ENCODE peak calls at places on chromosomes 6 and 20, in eight cellular contexts. Q, F, J, Z, E, X, D and I are unnamed samples.

GRCh38 chr20:62027116-62027515 is 38.6 kb downstream of the TAF4 start:
- DNase-seq in Q (no peak), F (no peak), J (no peak), Z (no peak), E (peak; percentile 49), X (no peak), D (no peak), I (no peak)

GRCh38 chr20:61608275-61609085 is 356.4 kb downstream of the CDH4 start:
- DNase-seq in Q (no peak), F (no peak), J (no peak), Z (no peak), E (peak; percentile 3), X (no peak), D (no peak), I (no peak)

GRCh38 chr6:158654498-158654897 is 4.6 kb downstream of the SYTL3 start:
- DNase-seq in Q (peak; percentile 58), F (no peak), J (peak; percentile 87), Z (peak; percentile 83), E (peak; percentile 90), X (no peak), D (no peak), I (no peak)

GRCh38 chr20:19814241-19814640 is 56.2 kb downstream of the RIN2 start:
- DNase-seq in Q (no peak), F (no peak), J (no peak), Z (no peak), E (no peak), X (no peak), D (no peak), I (no peak)

GRCh38 chr20:24389686-24390085 is 79.7 kb upstream of the SYNDIG1 start:
- DNase-seq in Q (no peak), F (no peak), J (no peak), Z (no peak), E (no peak), X (peak; percentile 65), D (peak; percentile 7), I (peak; percentile 46)

GRCh38 chr6:41470341-41471063 is 75.7 kb upstream of the FOXP4 start:
- DNase-seq in Q (no peak), F (no peak), J (no peak), Z (no peak), E (peak; percentile 63), X (no peak), D (no peak), I (no peak)

GRCh38 chr6:134238960-134239795 is 78.7 kb downstream of the SGK1 start:
- DNase-seq in Q (no peak), F (no peak), J (no peak), Z (no peak), E (no peak), X (no peak), D (no peak), I (no peak)

GRCh38 chr6:32816746-32817204 is at the start of gene HLA-DOB:
- DNase-seq in Q (no peak), F (no peak), J (no peak), Z (no peak), E (peak; percentile 14), X (no peak), D (no peak), I (no peak)

GRCh38 chr6:160767019-160767646 is 65.1 kb downstream of the PLG start:
- DNase-seq in Q (peak; percentile 20), F (peak; percentile 37), J (no peak), Z (peak; percentile 21), E (peak; percentile 18), X (peak; percentile 22), D (peak; percentile 42), I (peak; percentile 36)

GRCh38 chr20:16695633-16696032 is 34.2 kb upstream of the SNRPB2 start:
- DNase-seq in Q (no peak), F (no peak), J (no peak), Z (no peak), E (no peak), X (no peak), D (no peak), I (no peak)

GRCh38 chr20:35610833-35611427 is 4.7 kb upstream of the SPAG4 start:
- DNase-seq in Q (no peak), F (no peak), J (no peak), Z (no peak), E (no peak), X (no peak), D (no peak), I (no peak)